ENCODE peak calls at places on chromosomes 6 and 20, in six cellular contexts. X, E, M, F, V and Y are unnamed samples.

GRCh38 chr6:106997392-106998257 is 23.1 kb upstream of the CD24 start:
- DNase-seq in V (no peak), M (peak; percentile 69), X (peak; percentile 42), F (peak; percentile 11), E (peak; percentile 62), Y (peak; percentile 71)

GRCh38 chr6:36197739-36198221 is 1.2 kb downstream of the BRPF3 start:
- DNase-seq in V (peak; percentile 65), F (no peak), X (no peak), E (no peak), M (no peak), Y (no peak)

GRCh38 chr6:10205892-10206291 is 209.0 kb downstream of the TFAP2A start:
- DNase-seq in F (no peak), E (no peak), M (no peak), X (no peak), V (no peak), Y (no peak)

GRCh38 chr6:40164345-40164755 is 230.1 kb upstream of the MOCS1 start:
- DNase-seq in X (no peak), E (peak; percentile 69), M (no peak), V (no peak), F (no peak), Y (no peak)

GRCh38 chr20:34964486-34964885 is 8.8 kb downstream of the MYH7B start:
- DNase-seq in F (no peak), X (no peak), E (no peak), V (no peak), M (no peak), Y (no peak)

GRCh38 chr6:37624606-37625574 is 72.8 kb downstream of the MDGA1 start:
- DNase-seq in E (peak; percentile 78), M (peak; percentile 53), F (no peak), V (no peak), X (no peak), Y (peak; percentile 76)

GRCh38 chr20:36975085-36975829 is 23.7 kb upstream of the SAMHD1 start:
- DNase-seq in M (no peak), F (peak; percentile 56), X (no peak), V (no peak), E (no peak), Y (no peak)

GRCh38 chr6:82397962-82398692 is 34.5 kb downstream of the TPBG start:
- DNase-seq in F (no peak), X (peak; percentile 13), M (peak; percentile 63), V (no peak), E (no peak), Y (no peak)

GRCh38 chr6:16239798-16240123 is 1.4 kb downstream of the GMPR start:
- DNase-seq in X (no peak), M (no peak), F (no peak), V (no peak), E (no peak), Y (no peak)

GRCh38 chr6:35370799-35371493 is 28.6 kb downstream of the PPARD start:
- DNase-seq in E (no peak), X (no peak), F (no peak), M (no peak), V (peak; percentile 69), Y (no peak)

GRCh38 chr20:51366155-51366886 is 176.2 kb downstream of the NFATC2 start:
- DNase-seq in M (peak; percentile 97), E (no peak), X (no peak), F (no peak), V (peak; percentile 88), Y (peak; percentile 60)

GRCh38 chr6:22647671-22648070 is 78.3 kb downstream of the HDGFL1 start:
- DNase-seq in V (no peak), M (peak; percentile 5), F (no peak), X (no peak), E (no peak), Y (no peak)

GRCh38 chr6:142275146-142276006 is 26.4 kb upstream of the ADGRG6 start:
- DNase-seq in V (no peak), X (no peak), M (peak; percentile 30), F (no peak), E (no peak), Y (peak; percentile 69)

GRCh38 chr20:7375905-7376304 is 564.4 kb downstream of the HAO1 start:
- DNase-seq in E (no peak), X (no peak), F (no peak), V (no peak), M (peak; percentile 47), Y (no peak)

GRCh38 chr6:69019832-69020231 is 384.8 kb downstream of the ADGRB3 start:
- DNase-seq in F (no peak), X (no peak), V (no peak), M (peak; percentile 22), E (no peak), Y (no peak)

GRCh38 chr20:59157064-59157463 is 6.6 kb upstream of the ZNF831 start:
- DNase-seq in M (no peak), V (no peak), F (no peak), E (no peak), X (no peak), Y (no peak)

GRCh38 chr20:25987073-25987927 is 290.6 kb upstream of the ZNF337 start:
- DNase-seq in V (peak; percentile 66), X (peak; percentile 2), E (no peak), M (peak; percentile 63), F (peak; percentile 46), Y (no peak)

GRCh38 chr6:119633461-119633860 is 283.9 kb upstream of the MAN1A1 start:
- DNase-seq in E (no peak), M (no peak), X (no peak), V (no peak), F (no peak), Y (no peak)

GRCh38 chr20:4772132-4772531 is 50.4 kb downstream of the PRND start:
- DNase-seq in V (no peak), M (no peak), E (no peak), F (no peak), X (no peak), Y (no peak)

GRCh38 chr6:137904822-137905617 is 38.0 kb downstream of the TNFAIP3 start:
- DNase-seq in V (no peak), F (no peak), E (no peak), X (no peak), M (no peak), Y (peak; percentile 56)

GRCh38 chr20:22402550-22402949 is 181.8 kb downstream of the FOXA2 start:
- DNase-seq in F (no peak), M (no peak), X (no peak), E (no peak), V (no peak), Y (no peak)

GRCh38 chr20:63958471-63958870 is 2.3 kb upstream of the UCKL1 start:
- DNase-seq in F (no peak), E (no peak), V (no peak), X (no peak), M (no peak), Y (no peak)

GRCh38 chr20:63956664-63957003 is 418 bp upstream of the UCKL1 start:
- DNase-seq in F (no peak), V (no peak), X (no peak), E (no peak), M (no peak), Y (no peak)

GRCh38 chr20:63955846-63956663 is at the start of gene UCKL1:
- DNase-seq in X (no peak), M (peak; percentile 95), V (peak; percentile 95), E (peak; percentile 95), F (peak; percentile 86), Y (peak; percentile 96)

GRCh38 chr20:63957690-63958441 is 1.6 kb upstream of the UCKL1 start:
- DNase-seq in E (peak; percentile 63), F (no peak), X (no peak), V (no peak), M (peak; percentile 67), Y (no peak)

GRCh38 chr20:63957004-63957689 is 931 bp upstream of the UCKL1 start:
- DNase-seq in F (peak; percentile 58), X (no peak), M (peak; percentile 74), E (peak; percentile 87), V (peak; percentile 88), Y (peak; percentile 59)
- H3K4me1 ChIP-seq in F (peaks cover 24% of the 10 kb centered on the region), X (peaks cover 33% of the 10 kb centered on the region), M (peaks cover 14% of the 10 kb centered on the region), E (peaks cover 12% of the 10 kb centered on the region), V (peaks cover 48% of the 10 kb centered on the region), Y (peaks cover 11% of the 10 kb centered on the region)

GRCh38 chr6:27679308-27679967 is 206.5 kb upstream of the ZNF184 start:
- DNase-seq in M (peak; percentile 45), F (no peak), E (no peak), V (no peak), X (no peak), Y (no peak)
- H3K4me3 ChIP-seq in M (peak overlapping the region; percentile 22), F (no peak overlapping the region), E (peak overlapping the region; percentile 35), V (no peak overlapping the region), X (no peak overlapping the region), Y (no peak overlapping the region)

DNA sequence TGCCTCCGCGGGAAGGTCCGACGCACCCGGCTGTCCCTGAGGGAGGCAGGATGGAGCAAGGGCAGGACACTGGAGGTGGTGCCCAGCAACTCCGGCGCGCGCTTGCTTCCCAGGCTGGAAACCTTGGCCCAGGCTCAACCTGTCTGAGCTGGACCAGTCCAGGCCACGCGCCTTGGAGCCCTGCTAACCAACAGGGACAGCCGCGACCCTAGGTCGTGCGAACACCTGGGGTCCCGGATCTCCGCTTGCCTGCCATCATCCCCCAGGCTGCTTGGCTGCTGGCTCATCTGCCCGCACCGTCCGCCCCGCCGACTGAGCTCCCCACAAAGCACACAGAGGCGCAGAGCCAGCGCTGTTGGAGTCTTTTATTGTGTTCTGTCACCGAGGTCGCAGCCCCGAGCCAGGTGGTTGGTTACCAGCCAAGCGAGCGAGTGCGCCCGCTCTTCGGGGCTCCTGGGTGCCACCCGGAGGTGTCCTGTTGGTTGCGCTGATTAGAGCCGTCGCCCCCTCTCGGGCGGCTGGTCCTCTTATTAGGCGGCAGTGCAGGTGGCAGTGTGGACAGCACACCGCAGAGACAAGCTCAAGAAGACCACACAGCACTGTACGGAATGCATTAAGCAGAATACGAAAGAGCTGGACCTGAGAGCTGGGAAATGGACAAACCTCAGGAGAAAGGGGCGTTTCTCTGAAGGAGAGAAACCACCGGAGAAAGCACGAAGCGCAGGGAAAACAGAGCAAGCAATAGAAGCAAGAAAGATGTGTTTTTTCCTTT is 3.8 kb downstream of the COL12A1 start:
- DNase-seq in V (peak; percentile 82), M (peak; percentile 60), E (no peak), F (no peak), X (no peak), Y (no peak)
- TF ChIP-seq CTCF in V (no peak), M (peak; percentile 17), E (no peak), F (no peak), X (peak; percentile 23), Y (no peak)

GRCh38 chr20:16615199-16615598 is 42.0 kb upstream of the KIF16B start:
- DNase-seq in E (peak; percentile 25), X (no peak), F (no peak), V (no peak), M (peak; percentile 99), Y (no peak)

GRCh38 chr20:16617056-16617455 is 43.8 kb upstream of the KIF16B start:
- DNase-seq in E (no peak), F (no peak), V (no peak), M (peak; percentile 38), X (no peak), Y (no peak)

GRCh38 chr20:16612708-16613107 is 39.5 kb upstream of the KIF16B start:
- DNase-seq in F (no peak), M (peak; percentile 41), V (no peak), X (no peak), E (peak; percentile 11), Y (no peak)

GRCh38 chr20:16611832-16612231 is 38.6 kb upstream of the KIF16B start:
- DNase-seq in M (no peak), V (no peak), E (no peak), X (no peak), F (no peak), Y (no peak)

DNA sequence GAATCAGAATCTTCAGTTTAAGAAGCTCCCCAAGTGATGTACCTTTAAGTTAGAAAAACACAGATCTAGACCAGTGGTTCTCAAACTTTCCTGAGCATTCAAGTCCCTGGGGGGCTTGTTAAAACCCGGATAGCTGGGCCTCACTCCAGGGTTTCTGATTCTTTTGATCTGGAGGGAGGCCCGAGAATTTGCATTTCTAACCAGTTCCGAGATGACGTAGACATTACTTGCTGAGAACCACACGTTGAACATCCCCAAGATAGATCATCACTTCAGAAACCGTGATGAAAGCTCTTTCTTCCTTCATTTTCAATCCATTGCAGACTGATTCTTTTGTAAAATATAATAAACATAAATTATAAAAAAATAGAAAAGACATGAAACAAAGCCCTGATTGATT is 40.7 kb upstream of the KIF16B start:
- DNase-seq in V (no peak), M (peak; percentile 55), E (no peak), F (no peak), X (no peak), Y (no peak)
- H3K4me1 ChIP-seq in V (no peaks in the 10 kb centered on the region), M (no peaks in the 10 kb centered on the region), E (peaks cover 5% of the 10 kb centered on the region), F (no peaks in the 10 kb centered on the region), X (no peaks in the 10 kb centered on the region), Y (no peaks in the 10 kb centered on the region)